ENCODE peak calls at places on chromosome 16, in eight cellular contexts. One of them, this sample, is unnamed.
A peak's percentile ranks its signal among the peaks of the same experiment; 100 is the strongest.

GRCh38 chr16:9906218-9906617 is 276.0 kb downstream of the GRIN2A start:
- DNase-seq in HFFc6: no peak
- DNase-seq in heart right ventricle: no peak
- DNase-seq in cardiac muscle cell: no peak
- DNase-seq in GM23338: no peak
- DNase-seq in GM13976: no peak
- DNase-seq in BE2C: no peak
- DNase-seq in fibroblast of mammary gland: no peak
- DNase-seq in this sample: no peak

GRCh38 chr16:84153660-84154214 is 8.6 kb downstream of the DNAAF1 start:
- DNase-seq in HFFc6: no peak
- DNase-seq in heart right ventricle: no peak
- DNase-seq in cardiac muscle cell: no peak
- DNase-seq in GM23338: no peak
- DNase-seq in GM13976: no peak
- DNase-seq in BE2C: no peak
- DNase-seq in fibroblast of mammary gland: peak; percentile 14
- DNase-seq in this sample: no peak

GRCh38 chr16:14199624-14200023 is 128.5 kb downstream of the MRTFB start:
- DNase-seq in HFFc6: peak; percentile 10
- DNase-seq in heart right ventricle: no peak
- DNase-seq in cardiac muscle cell: no peak
- DNase-seq in GM23338: no peak
- DNase-seq in GM13976: no peak
- DNase-seq in BE2C: no peak
- DNase-seq in fibroblast of mammary gland: peak; percentile 22
- DNase-seq in this sample: no peak

GRCh38 chr16:556479-557173 is 3.6 kb upstream of the PRR35 start:
- DNase-seq in HFFc6: no peak
- DNase-seq in heart right ventricle: no peak
- DNase-seq in cardiac muscle cell: no peak
- DNase-seq in GM23338: no peak
- DNase-seq in GM13976: peak; percentile 44
- DNase-seq in BE2C: no peak
- DNase-seq in fibroblast of mammary gland: no peak
- DNase-seq in this sample: no peak

GRCh38 chr16:1184156-1184868 is 31.4 kb downstream of the CACNA1H start:
- DNase-seq in HFFc6: no peak
- DNase-seq in heart right ventricle: no peak
- DNase-seq in cardiac muscle cell: no peak
- DNase-seq in GM23338: no peak
- DNase-seq in GM13976: no peak
- DNase-seq in BE2C: peak; percentile 45
- DNase-seq in fibroblast of mammary gland: no peak
- DNase-seq in this sample: no peak

GRCh38 chr16:15961060-15961511 is 11.7 kb downstream of the ABCC1 start:
- DNase-seq in HFFc6: no peak
- DNase-seq in heart right ventricle: no peak
- DNase-seq in cardiac muscle cell: no peak
- DNase-seq in GM23338: no peak
- DNase-seq in GM13976: peak; percentile 77
- DNase-seq in BE2C: no peak
- DNase-seq in fibroblast of mammary gland: peak; percentile 56
- DNase-seq in this sample: no peak

GRCh38 chr16:69647020-69647419 is 79.3 kb downstream of the NQO1 start:
- DNase-seq in HFFc6: no peak
- DNase-seq in heart right ventricle: no peak
- DNase-seq in cardiac muscle cell: no peak
- DNase-seq in GM23338: no peak
- DNase-seq in GM13976: no peak
- DNase-seq in BE2C: no peak
- DNase-seq in fibroblast of mammary gland: no peak
- DNase-seq in this sample: no peak

GRCh38 chr16:81405702-81406113 is 38.9 kb upstream of the CMIP start:
- DNase-seq in HFFc6: peak; percentile 79
- DNase-seq in heart right ventricle: no peak
- DNase-seq in cardiac muscle cell: no peak
- DNase-seq in GM23338: peak; percentile 69
- DNase-seq in GM13976: no peak
- DNase-seq in BE2C: no peak
- DNase-seq in fibroblast of mammary gland: peak; percentile 70
- DNase-seq in this sample: no peak

GRCh38 chr16:50591209-50591608 is 43.0 kb downstream of the NKD1 start:
- DNase-seq in HFFc6: no peak
- DNase-seq in heart right ventricle: no peak
- DNase-seq in cardiac muscle cell: no peak
- DNase-seq in GM23338: no peak
- DNase-seq in GM13976: no peak
- DNase-seq in BE2C: no peak
- DNase-seq in fibroblast of mammary gland: no peak
- DNase-seq in this sample: no peak

GRCh38 chr16:30145692-30146091 is 22.7 kb upstream of the MAPK3 start:
- DNase-seq in HFFc6: no peak
- DNase-seq in heart right ventricle: no peak
- DNase-seq in cardiac muscle cell: no peak
- DNase-seq in GM23338: no peak
- DNase-seq in GM13976: no peak
- DNase-seq in BE2C: no peak
- DNase-seq in fibroblast of mammary gland: no peak
- DNase-seq in this sample: no peak

GRCh38 chr16:52578829-52579193 is 31.9 kb upstream of the TOX3 start:
- DNase-seq in HFFc6: no peak
- DNase-seq in heart right ventricle: no peak
- DNase-seq in cardiac muscle cell: no peak
- DNase-seq in GM23338: no peak
- DNase-seq in GM13976: no peak
- DNase-seq in BE2C: no peak
- DNase-seq in fibroblast of mammary gland: no peak
- DNase-seq in this sample: no peak

GRCh38 chr16:24070851-24071250 is 185.3 kb upstream of the CACNG3 start:
- DNase-seq in HFFc6: no peak
- DNase-seq in heart right ventricle: peak; percentile 6
- DNase-seq in cardiac muscle cell: peak; percentile 64
- DNase-seq in GM23338: peak; percentile 89
- DNase-seq in GM13976: peak; percentile 64
- DNase-seq in BE2C: peak; percentile 18
- DNase-seq in fibroblast of mammary gland: peak; percentile 8
- DNase-seq in this sample: peak; percentile 89

GRCh38 chr16:55323637-55324490 is at the start of gene IRX6:
- DNase-seq in HFFc6: no peak
- DNase-seq in heart right ventricle: peak; percentile 71
- DNase-seq in cardiac muscle cell: peak; percentile 77
- DNase-seq in GM23338: peak; percentile 90
- DNase-seq in GM13976: peak; percentile 37
- DNase-seq in BE2C: peak; percentile 73
- DNase-seq in fibroblast of mammary gland: peak; percentile 12
- DNase-seq in this sample: peak; percentile 47

GRCh38 chr16:64094992-64095579 is 1026.8 kb downstream of the CDH11 start:
- DNase-seq in HFFc6: no peak
- DNase-seq in heart right ventricle: no peak
- DNase-seq in cardiac muscle cell: no peak
- DNase-seq in GM23338: no peak
- DNase-seq in GM13976: no peak
- DNase-seq in BE2C: no peak
- DNase-seq in fibroblast of mammary gland: peak; percentile 51
- DNase-seq in this sample: no peak

GRCh38 chr16:12349950-12350842 is 373.7 kb downstream of the SNX29 start:
- DNase-seq in HFFc6: no peak
- DNase-seq in heart right ventricle: no peak
- DNase-seq in cardiac muscle cell: no peak
- DNase-seq in GM23338: no peak
- DNase-seq in GM13976: no peak
- DNase-seq in BE2C: no peak
- DNase-seq in fibroblast of mammary gland: no peak
- DNase-seq in this sample: no peak

GRCh38 chr16:20260215-20261009 is 66.9 kb downstream of the GP2 start:
- DNase-seq in HFFc6: no peak
- DNase-seq in heart right ventricle: no peak
- DNase-seq in cardiac muscle cell: no peak
- DNase-seq in GM23338: no peak
- DNase-seq in GM13976: no peak
- DNase-seq in BE2C: no peak
- DNase-seq in fibroblast of mammary gland: no peak
- DNase-seq in this sample: no peak

GRCh38 chr16:20259549-20259948 is 67.8 kb downstream of the GP2 start:
- DNase-seq in HFFc6: no peak
- DNase-seq in heart right ventricle: no peak
- DNase-seq in cardiac muscle cell: no peak
- DNase-seq in GM23338: no peak
- DNase-seq in GM13976: no peak
- DNase-seq in BE2C: no peak
- DNase-seq in fibroblast of mammary gland: no peak
- DNase-seq in this sample: no peak

GRCh38 chr16:20263138-20263855 is 64.0 kb downstream of the GP2 start:
- DNase-seq in HFFc6: no peak
- DNase-seq in heart right ventricle: no peak
- DNase-seq in cardiac muscle cell: no peak
- DNase-seq in GM23338: no peak
- DNase-seq in GM13976: no peak
- DNase-seq in BE2C: no peak
- DNase-seq in fibroblast of mammary gland: no peak
- DNase-seq in this sample: no peak

GRCh38 chr16:20265019-20265418 is 62.3 kb downstream of the GP2 start:
- DNase-seq in HFFc6: no peak
- DNase-seq in heart right ventricle: no peak
- DNase-seq in cardiac muscle cell: no peak
- DNase-seq in GM23338: no peak
- DNase-seq in GM13976: no peak
- DNase-seq in BE2C: no peak
- DNase-seq in fibroblast of mammary gland: no peak
- DNase-seq in this sample: no peak

GRCh38 chr16:20262248-20262647 is 65.1 kb downstream of the GP2 start:
- DNase-seq in HFFc6: no peak
- DNase-seq in heart right ventricle: no peak
- DNase-seq in cardiac muscle cell: no peak
- DNase-seq in GM23338: no peak
- DNase-seq in GM13976: no peak
- DNase-seq in BE2C: no peak
- DNase-seq in fibroblast of mammary gland: no peak
- DNase-seq in this sample: no peak
- TF ChIP-seq CTCF in HFFc6: no peak
- TF ChIP-seq CTCF in heart right ventricle: no peak
- TF ChIP-seq CTCF in cardiac muscle cell: no peak
- TF ChIP-seq CTCF in GM23338: no peak
- TF ChIP-seq CTCF in GM13976: no peak
- TF ChIP-seq CTCF in BE2C: no peak
- TF ChIP-seq CTCF in fibroblast of mammary gland: no peak
- TF ChIP-seq CTCF in this sample: no peak

GRCh38 chr16:85171809-85172464 is 59.7 kb upstream of the CIBAR2 start:
- DNase-seq in HFFc6: no peak
- DNase-seq in heart right ventricle: no peak
- DNase-seq in cardiac muscle cell: no peak
- DNase-seq in GM23338: no peak
- DNase-seq in GM13976: no peak
- DNase-seq in BE2C: no peak
- DNase-seq in fibroblast of mammary gland: no peak
- DNase-seq in this sample: no peak

GRCh38 chr16:85174871-85175723 is 62.8 kb upstream of the CIBAR2 start:
- DNase-seq in HFFc6: peak; percentile 19
- DNase-seq in heart right ventricle: no peak
- DNase-seq in cardiac muscle cell: no peak
- DNase-seq in GM23338: no peak
- DNase-seq in GM13976: no peak
- DNase-seq in BE2C: peak; percentile 54
- DNase-seq in fibroblast of mammary gland: peak; percentile 52
- DNase-seq in this sample: peak; percentile 76

GRCh38 chr16:85172465-85173071 is 60.3 kb upstream of the CIBAR2 start:
- DNase-seq in HFFc6: peak; percentile 57
- DNase-seq in heart right ventricle: no peak
- DNase-seq in cardiac muscle cell: peak; percentile 60
- DNase-seq in GM23338: peak; percentile 78
- DNase-seq in GM13976: no peak
- DNase-seq in BE2C: peak; percentile 78
- DNase-seq in fibroblast of mammary gland: peak; percentile 42
- DNase-seq in this sample: peak; percentile 77

GRCh38 chr16:85173981-85174751 is 61.9 kb upstream of the CIBAR2 start:
- DNase-seq in HFFc6: peak; percentile 88
- DNase-seq in heart right ventricle: no peak
- DNase-seq in cardiac muscle cell: peak; percentile 35
- DNase-seq in GM23338: peak; percentile 68
- DNase-seq in GM13976: no peak
- DNase-seq in BE2C: peak; percentile 92
- DNase-seq in fibroblast of mammary gland: peak; percentile 82
- DNase-seq in this sample: peak; percentile 95

GRCh38 chr16:85173077-85173980 is 61.1 kb upstream of the CIBAR2 start:
- DNase-seq in HFFc6: peak; percentile 92
- DNase-seq in heart right ventricle: no peak
- DNase-seq in cardiac muscle cell: peak; percentile 52
- DNase-seq in GM23338: no peak
- DNase-seq in GM13976: no peak
- DNase-seq in BE2C: peak; percentile 78
- DNase-seq in fibroblast of mammary gland: peak; percentile 95
- DNase-seq in this sample: peak; percentile 31
- TF ChIP-seq CTCF in HFFc6: peak; percentile 37
- TF ChIP-seq CTCF in heart right ventricle: no peak
- TF ChIP-seq CTCF in cardiac muscle cell: peak; percentile 39
- TF ChIP-seq CTCF in GM23338: peak; percentile 48
- TF ChIP-seq CTCF in GM13976: no peak
- TF ChIP-seq CTCF in BE2C: peak; percentile 57
- TF ChIP-seq CTCF in fibroblast of mammary gland: peak; percentile 38
- TF ChIP-seq CTCF in this sample: peak; percentile 29

DNA sequence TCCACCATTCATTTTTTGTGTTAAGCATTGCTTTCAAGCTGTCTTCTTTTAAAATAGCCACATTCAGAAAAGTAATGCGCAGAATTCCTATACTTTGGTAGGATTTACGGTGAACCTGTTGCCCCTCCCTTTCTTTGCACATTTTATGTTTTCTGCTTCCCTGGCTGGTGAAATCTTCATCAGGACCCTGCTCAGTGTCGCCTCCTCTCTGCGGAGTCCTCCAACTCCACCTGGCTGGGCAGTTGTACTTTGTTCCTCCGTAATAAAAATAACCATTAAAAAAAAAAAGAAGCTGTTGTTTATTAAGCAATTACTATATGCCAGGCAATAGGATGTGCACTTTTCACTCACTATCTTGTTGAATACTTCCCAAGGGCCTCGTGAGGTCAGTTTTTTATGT is 2.9 kb downstream of the UMOD start:
- DNase-seq in HFFc6: no peak
- DNase-seq in heart right ventricle: no peak
- DNase-seq in cardiac muscle cell: no peak
- DNase-seq in GM23338: peak; percentile 55
- DNase-seq in GM13976: no peak
- DNase-seq in BE2C: no peak
- DNase-seq in fibroblast of mammary gland: no peak
- DNase-seq in this sample: no peak
- TF ChIP-seq CTCF in HFFc6: no peak
- TF ChIP-seq CTCF in heart right ventricle: no peak
- TF ChIP-seq CTCF in cardiac muscle cell: no peak
- TF ChIP-seq CTCF in GM23338: peak; percentile 59
- TF ChIP-seq CTCF in GM13976: no peak
- TF ChIP-seq CTCF in BE2C: no peak
- TF ChIP-seq CTCF in fibroblast of mammary gland: no peak
- TF ChIP-seq CTCF in this sample: peak; percentile 24

DNA sequence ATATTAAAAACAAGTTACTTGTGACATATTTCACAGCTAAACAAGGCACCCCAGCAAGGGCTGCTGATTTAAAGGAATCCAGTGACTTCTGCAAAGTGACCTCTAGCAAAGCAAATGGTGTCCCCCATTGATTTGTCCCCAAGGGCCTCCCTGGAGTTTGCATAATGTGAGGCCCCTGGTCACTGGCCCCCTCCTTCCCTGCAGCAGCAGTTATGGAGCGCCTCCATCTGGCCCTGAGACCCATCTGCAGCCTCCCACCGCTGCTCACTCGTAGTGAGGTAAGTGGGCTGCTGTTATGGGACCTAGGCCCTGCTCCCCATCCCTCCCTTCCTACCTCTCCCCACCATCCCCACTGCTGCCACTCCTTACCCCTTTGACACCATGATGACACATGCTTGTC is 19.6 kb upstream of the EEF2K start:
- DNase-seq in HFFc6: no peak
- DNase-seq in heart right ventricle: no peak
- DNase-seq in cardiac muscle cell: no peak
- DNase-seq in GM23338: peak; percentile 85
- DNase-seq in GM13976: no peak
- DNase-seq in BE2C: no peak
- DNase-seq in fibroblast of mammary gland: no peak
- DNase-seq in this sample: no peak
- TF ChIP-seq CTCF in HFFc6: peak; percentile 68
- TF ChIP-seq CTCF in heart right ventricle: no peak
- TF ChIP-seq CTCF in cardiac muscle cell: peak; percentile 23
- TF ChIP-seq CTCF in GM23338: peak; percentile 91
- TF ChIP-seq CTCF in GM13976: no peak
- TF ChIP-seq CTCF in BE2C: peak; percentile 44
- TF ChIP-seq CTCF in fibroblast of mammary gland: peak; percentile 11
- TF ChIP-seq CTCF in this sample: peak; percentile 53

This sample was measured in A673.